ENCODE peak calls at places on chromosomes 6 and 20, in four cellular contexts. One of them, this sample, is unnamed.
A peak's percentile ranks its signal among the peaks of the same experiment; 100 is the strongest.

GRCh38 chr6:159180001-159180400 is 10.8 kb downstream of the FNDC1 start:
- DNase-seq in adrenal gland: no peak
- DNase-seq in right cardiac atrium: no peak
- DNase-seq in HepG2: no peak
- DNase-seq in this sample: no peak

GRCh38 chr20:55160996-55161395 is 685.6 kb downstream of the DOK5 start:
- DNase-seq in HepG2: no peak
- DNase-seq in right cardiac atrium: no peak
- DNase-seq in adrenal gland: no peak
- DNase-seq in this sample: no peak

GRCh38 chr6:52551483-52552277 is 25.2 kb downstream of the TRAM2 start:
- DNase-seq in HepG2: peak; percentile 77
- DNase-seq in adrenal gland: peak; percentile 79
- DNase-seq in right cardiac atrium: peak; percentile 79
- DNase-seq in this sample: peak; percentile 68

GRCh38 chr20:62157387-62158087 is 14.0 kb downstream of the SS18L1 start:
- DNase-seq in right cardiac atrium: peak; percentile 28
- DNase-seq in HepG2: no peak
- DNase-seq in adrenal gland: no peak
- DNase-seq in this sample: no peak

GRCh38 chr20:1478566-1478965 is 11.9 kb upstream of the NSFL1C start:
- DNase-seq in HepG2: no peak
- DNase-seq in adrenal gland: no peak
- DNase-seq in right cardiac atrium: no peak
- DNase-seq in this sample: no peak

GRCh38 chr6:43547202-43547601 is 28.6 kb downstream of the XPO5 start:
- DNase-seq in HepG2: no peak
- DNase-seq in right cardiac atrium: no peak
- DNase-seq in adrenal gland: no peak
- DNase-seq in this sample: no peak

GRCh38 chr6:4381379-4381778 is 246.0 kb upstream of the ECI2 start:
- DNase-seq in right cardiac atrium: no peak
- DNase-seq in adrenal gland: no peak
- DNase-seq in HepG2: no peak
- DNase-seq in this sample: no peak

GRCh38 chr20:57756921-57757320 is 47.1 kb upstream of the PMEPA1 start:
- DNase-seq in adrenal gland: no peak
- DNase-seq in HepG2: no peak
- DNase-seq in right cardiac atrium: no peak
- DNase-seq in this sample: no peak

GRCh38 chr6:41042167-41042566 is at the start of gene TSPO2:
- DNase-seq in adrenal gland: no peak
- DNase-seq in right cardiac atrium: no peak
- DNase-seq in HepG2: no peak
- DNase-seq in this sample: no peak

GRCh38 chr6:7445076-7445475 is 55.5 kb downstream of the RIOK1 start:
- DNase-seq in adrenal gland: no peak
- DNase-seq in HepG2: no peak
- DNase-seq in right cardiac atrium: no peak
- DNase-seq in this sample: no peak

GRCh38 chr20:54103067-54103761 is 32.8 kb upstream of the BCAS1 start:
- DNase-seq in adrenal gland: peak; percentile 75
- DNase-seq in HepG2: peak; percentile 96
- DNase-seq in right cardiac atrium: peak; percentile 90
- DNase-seq in this sample: peak; percentile 89

GRCh38 chr6:1586861-1587450 is 22.8 kb upstream of the FOXC1 start:
- DNase-seq in HepG2: no peak
- DNase-seq in right cardiac atrium: no peak
- DNase-seq in adrenal gland: no peak
- DNase-seq in this sample: no peak

GRCh38 chr6:43129434-43130194 is 41.5 kb upstream of the SRF start:
- DNase-seq in adrenal gland: no peak
- DNase-seq in right cardiac atrium: peak; percentile 78
- DNase-seq in HepG2: peak; percentile 52
- DNase-seq in this sample: peak; percentile 71

GRCh38 chr6:148415511-148416286 is 73.1 kb downstream of the SASH1 start:
- DNase-seq in HepG2: no peak
- DNase-seq in adrenal gland: no peak
- DNase-seq in right cardiac atrium: no peak
- DNase-seq in this sample: no peak

GRCh38 chr6:150315626-150316025 is 53.2 kb upstream of the IYD start:
- DNase-seq in adrenal gland: no peak
- DNase-seq in right cardiac atrium: no peak
- DNase-seq in HepG2: no peak
- DNase-seq in this sample: no peak

GRCh38 chr6:37994238-37994637 is 174.7 kb downstream of the ZFAND3 start:
- DNase-seq in HepG2: no peak
- DNase-seq in right cardiac atrium: no peak
- DNase-seq in adrenal gland: no peak
- DNase-seq in this sample: no peak

GRCh38 chr6:90758741-90759140 is 171.9 kb upstream of the MAP3K7 start:
- DNase-seq in right cardiac atrium: no peak
- DNase-seq in HepG2: no peak
- DNase-seq in adrenal gland: no peak
- DNase-seq in this sample: no peak

GRCh38 chr6:130674604-130675003 is 152.6 kb upstream of the SMLR1 start:
- DNase-seq in right cardiac atrium: no peak
- DNase-seq in HepG2: no peak
- DNase-seq in adrenal gland: no peak
- DNase-seq in this sample: no peak

GRCh38 chr20:4916991-4917881 is 84.1 kb downstream of the SLC23A2 start:
- DNase-seq in HepG2: no peak
- DNase-seq in right cardiac atrium: no peak
- DNase-seq in adrenal gland: no peak
- DNase-seq in this sample: no peak

GRCh38 chr6:11197175-11197535 is 35.3 kb downstream of the NEDD9 start:
- DNase-seq in adrenal gland: no peak
- DNase-seq in right cardiac atrium: no peak
- DNase-seq in HepG2: no peak
- DNase-seq in this sample: no peak

GRCh38 chr6:45654673-45655072 is 276.9 kb upstream of the SUPT3H start:
- DNase-seq in HepG2: no peak
- DNase-seq in right cardiac atrium: no peak
- DNase-seq in adrenal gland: no peak
- DNase-seq in this sample: no peak

GRCh38 chr6:163415620-163416379 is 1.3 kb downstream of the QKI start:
- DNase-seq in right cardiac atrium: peak; percentile 76
- DNase-seq in adrenal gland: peak; percentile 57
- DNase-seq in HepG2: peak; percentile 53
- DNase-seq in this sample: peak; percentile 43

GRCh38 chr6:193773-194310 is 98.4 kb upstream of the DUSP22 start:
- DNase-seq in right cardiac atrium: no peak
- DNase-seq in HepG2: no peak
- DNase-seq in adrenal gland: no peak
- DNase-seq in this sample: no peak

GRCh38 chr6:16711551-16712249 is 49.6 kb downstream of the ATXN1 start:
- DNase-seq in HepG2: peak; percentile 59
- DNase-seq in right cardiac atrium: no peak
- DNase-seq in adrenal gland: no peak
- DNase-seq in this sample: no peak

GRCh38 chr6:81553246-81553645 is 199.2 kb downstream of the TENT5A start:
- DNase-seq in HepG2: no peak
- DNase-seq in adrenal gland: no peak
- DNase-seq in right cardiac atrium: no peak
- DNase-seq in this sample: no peak

GRCh38 chr20:62354031-62354808 is 12.9 kb downstream of the LAMA5 start:
- DNase-seq in HepG2: no peak
- DNase-seq in adrenal gland: no peak
- DNase-seq in right cardiac atrium: peak; percentile 39
- DNase-seq in this sample: no peak

GRCh38 chr6:156391379-156391777 is 385.8 kb upstream of the ARID1B start:
- DNase-seq in adrenal gland: no peak
- DNase-seq in HepG2: no peak
- DNase-seq in right cardiac atrium: no peak
- DNase-seq in this sample: no peak

GRCh38 chr6:134678436-134678889 is 271.4 kb downstream of the ALDH8A1 start:
- DNase-seq in HepG2: no peak
- DNase-seq in right cardiac atrium: peak; percentile 75
- DNase-seq in adrenal gland: peak; percentile 18
- DNase-seq in this sample: peak; percentile 62

GRCh38 chr6:148404456-148405022 is 61.9 kb downstream of the SASH1 start:
- DNase-seq in HepG2: no peak
- DNase-seq in right cardiac atrium: no peak
- DNase-seq in adrenal gland: no peak
- DNase-seq in this sample: no peak

GRCh38 chr6:86715676-86716075 is 221.7 kb upstream of the HTR1E start:
- DNase-seq in HepG2: no peak
- DNase-seq in adrenal gland: no peak
- DNase-seq in right cardiac atrium: no peak
- DNase-seq in this sample: no peak

GRCh38 chr20:19497064-19497463 is 261.0 kb upstream of the RIN2 start:
- DNase-seq in adrenal gland: no peak
- DNase-seq in right cardiac atrium: no peak
- DNase-seq in HepG2: no peak
- DNase-seq in this sample: no peak

GRCh38 chr20:8032499-8032898 is 12.9 kb upstream of the TMX4 start:
- DNase-seq in HepG2: no peak
- DNase-seq in right cardiac atrium: no peak
- DNase-seq in adrenal gland: no peak
- DNase-seq in this sample: no peak

GRCh38 chr6:40492126-40492525 is 95.0 kb downstream of the LRFN2 start:
- DNase-seq in HepG2: no peak
- DNase-seq in adrenal gland: no peak
- DNase-seq in right cardiac atrium: no peak
- DNase-seq in this sample: no peak

GRCh38 chr6:31162463-31163165 is 4.2 kb downstream of the TCF19 start:
- DNase-seq in HepG2: no peak
- DNase-seq in adrenal gland: no peak
- DNase-seq in right cardiac atrium: no peak
- DNase-seq in this sample: no peak

GRCh38 chr6:3355358-3356055 is 96.8 kb downstream of the PSMG4 start:
- DNase-seq in adrenal gland: peak; percentile 63
- DNase-seq in HepG2: no peak
- DNase-seq in right cardiac atrium: peak; percentile 70
- DNase-seq in this sample: no peak

GRCh38 chr6:43900560-43901329 is 130.7 kb downstream of the VEGFA start:
- DNase-seq in adrenal gland: no peak
- DNase-seq in right cardiac atrium: no peak
- DNase-seq in HepG2: peak; percentile 57
- DNase-seq in this sample: no peak

GRCh38 chr20:57653546-57653900 is 33.3 kb upstream of the ZBP1 start:
- DNase-seq in adrenal gland: no peak
- DNase-seq in HepG2: no peak
- DNase-seq in right cardiac atrium: no peak
- DNase-seq in this sample: no peak

GRCh38 chr20:6074784-6075183 is 20.9 kb upstream of the LRRN4 start:
- DNase-seq in HepG2: no peak
- DNase-seq in adrenal gland: no peak
- DNase-seq in right cardiac atrium: no peak
- DNase-seq in this sample: no peak

GRCh38 chr6:104409913-104410312 is 449.8 kb downstream of the HACE1 start:
- DNase-seq in right cardiac atrium: no peak
- DNase-seq in adrenal gland: no peak
- DNase-seq in HepG2: no peak
- DNase-seq in this sample: no peak

GRCh38 chr6:33428219-33428890 is 8.5 kb downstream of the SYNGAP1 start:
- DNase-seq in right cardiac atrium: peak; percentile 68
- DNase-seq in adrenal gland: peak; percentile 59
- DNase-seq in HepG2: peak; percentile 79
- DNase-seq in this sample: peak; percentile 54
- H3K4me3 ChIP-seq in right cardiac atrium: peak overlapping the region; percentile 72
- H3K4me3 ChIP-seq in adrenal gland: no peak overlapping the region
- H3K4me3 ChIP-seq in HepG2: peak overlapping the region; percentile 78
- H3K4me3 ChIP-seq in this sample: peak overlapping the region; percentile 60

GRCh38 chr20:38179846-38180245 is 14.8 kb upstream of the TGM2 start:
- DNase-seq in adrenal gland: no peak
- DNase-seq in HepG2: no peak
- DNase-seq in right cardiac atrium: no peak
- DNase-seq in this sample: no peak
- H3K4me3 ChIP-seq in adrenal gland: no peak overlapping the region
- H3K4me3 ChIP-seq in HepG2: no peak overlapping the region
- H3K4me3 ChIP-seq in right cardiac atrium: no peak overlapping the region
- H3K4me3 ChIP-seq in this sample: no peak overlapping the region

GRCh38 chr6:107784669-107785068 is 39.4 kb downstream of the SCML4 start:
- DNase-seq in right cardiac atrium: no peak
- DNase-seq in adrenal gland: peak; percentile 31
- DNase-seq in HepG2: no peak
- DNase-seq in this sample: no peak

GRCh38 chr6:107787589-107787960 is 36.5 kb downstream of the SCML4 start:
- DNase-seq in adrenal gland: no peak
- DNase-seq in HepG2: no peak
- DNase-seq in right cardiac atrium: no peak
- DNase-seq in this sample: no peak

GRCh38 chr6:107789361-107789760 is 34.8 kb downstream of the SCML4 start:
- DNase-seq in adrenal gland: no peak
- DNase-seq in HepG2: no peak
- DNase-seq in right cardiac atrium: no peak
- DNase-seq in this sample: no peak

GRCh38 chr6:107786179-107786578 is 37.9 kb downstream of the SCML4 start:
- DNase-seq in right cardiac atrium: no peak
- DNase-seq in HepG2: no peak
- DNase-seq in adrenal gland: no peak
- DNase-seq in this sample: no peak

GRCh38 chr6:107786709-107787588 is 37.2 kb downstream of the SCML4 start:
- DNase-seq in right cardiac atrium: no peak
- DNase-seq in adrenal gland: no peak
- DNase-seq in HepG2: no peak
- DNase-seq in this sample: no peak
- H3K4me3 ChIP-seq in right cardiac atrium: no peak overlapping the region
- H3K4me3 ChIP-seq in adrenal gland: no peak overlapping the region
- H3K4me3 ChIP-seq in HepG2: no peak overlapping the region
- H3K4me3 ChIP-seq in this sample: no peak overlapping the region

DNA sequence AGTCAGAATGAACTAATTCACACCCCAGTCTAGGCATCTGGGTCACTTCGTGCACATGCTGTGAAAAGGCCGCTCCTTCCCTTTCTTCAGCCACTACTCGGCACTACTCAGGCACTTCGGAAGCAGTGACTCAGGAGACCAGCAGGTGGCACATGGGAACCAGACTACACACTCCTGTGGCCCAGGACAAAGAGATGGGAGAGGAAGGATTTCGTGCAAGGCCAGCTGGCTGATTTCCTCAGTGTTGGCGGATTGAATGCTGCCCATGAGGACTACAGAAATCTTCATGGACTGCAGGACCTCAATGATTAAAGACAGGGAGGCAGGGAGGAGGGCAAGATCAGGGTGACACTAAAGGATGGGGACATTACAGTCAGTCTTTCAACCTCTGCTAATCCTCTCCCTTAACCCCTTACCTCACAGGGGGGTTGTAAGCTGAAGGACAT is 117.8 kb upstream of the SPACA1 start:
- DNase-seq in adrenal gland: peak; percentile 85
- DNase-seq in right cardiac atrium: peak; percentile 93
- DNase-seq in HepG2: peak; percentile 78
- DNase-seq in this sample: peak; percentile 74
- H3K4me3 ChIP-seq in adrenal gland: no peak overlapping the region
- H3K4me3 ChIP-seq in right cardiac atrium: no peak overlapping the region
- H3K4me3 ChIP-seq in HepG2: peak overlapping the region; percentile 42
- H3K4me3 ChIP-seq in this sample: no peak overlapping the region

GRCh38 chr6:137754366-137754765 is 112.7 kb upstream of the TNFAIP3 start:
- DNase-seq in adrenal gland: no peak
- DNase-seq in HepG2: no peak
- DNase-seq in right cardiac atrium: no peak
- DNase-seq in this sample: no peak
- H3K4me3 ChIP-seq in adrenal gland: no peak overlapping the region
- H3K4me3 ChIP-seq in HepG2: no peak overlapping the region
- H3K4me3 ChIP-seq in right cardiac atrium: no peak overlapping the region
- H3K4me3 ChIP-seq in this sample: no peak overlapping the region

This sample was measured in BE2C.